ENCODE peak calls at places on chromosome 22, in nine cellular contexts. A is mammary epithelial cell, E is fibroblast of lung, C is H9, I is SK-N-SH, Q is neuronal stem cell, U is GM23248, K is MM.1S, O is IMR-90. H is an unnamed sample.

GRCh38 chr22:24001314-24001713 is 3.9 kb downstream of the GSTT4 start:
- DNase-seq in A (no peak), E (no peak), C (peak), I (peak), Q (no peak), U (no peak), K (no peak), O (no peak), H (no peak)

GRCh38 chr22:21762712-21763581 is 27.4 kb upstream of the YPEL1 start:
- DNase-seq in A (peak), E (no peak), C (no peak), I (no peak), Q (no peak), U (no peak), K (no peak), O (no peak), H (no peak)

GRCh38 chr22:50139843-50140415 is 30.6 kb upstream of the PANX2 start:
- DNase-seq in A (peak), E (no peak), C (no peak), I (no peak), Q (no peak), U (no peak), K (peak), O (no peak), H (no peak)

GRCh38 chr22:43293661-43294392 is 49.3 kb downstream of the SCUBE1 start:
- DNase-seq in A (no peak), E (peak), C (no peak), I (no peak), Q (no peak), U (peak), K (no peak), O (peak), H (peak)

GRCh38 chr22:45689195-45689594 is 17.6 kb downstream of the ATXN10 start:
- DNase-seq in A (no peak), E (no peak), C (no peak), I (no peak), Q (no peak), U (no peak), K (no peak), O (no peak), H (no peak)

GRCh38 chr22:21567456-21568206 is at the start of gene UBE2L3:
- DNase-seq in A (peak), E (peak), C (peak), I (peak), Q (peak), U (peak), K (peak), O (peak), H (peak)

GRCh38 chr22:40462195-40462988 is 92.0 kb downstream of the SGSM3 start:
- DNase-seq in A (no peak), E (no peak), C (no peak), I (no peak), Q (no peak), U (no peak), K (no peak), O (no peak), H (no peak)

GRCh38 chr22:31488346-31488883 is 1.2 kb downstream of the EIF4ENIF1 start:
- DNase-seq in A (no peak), E (no peak), C (no peak), I (no peak), Q (no peak), U (peak), K (peak), O (no peak), H (no peak)

GRCh38 chr22:36368359-36368983 is 19.3 kb downstream of the MYH9 start:
- DNase-seq in A (peak), E (peak), C (peak), I (peak), Q (peak), U (peak), K (no peak), O (peak), H (peak)

GRCh38 chr22:37684803-37685615 is 1.1 kb upstream of the NOL12 start:
- DNase-seq in A (peak), E (no peak), C (no peak), I (no peak), Q (no peak), U (no peak), K (peak), O (no peak), H (no peak)

GRCh38 chr22:37692627-37693285 is 4.1 kb upstream of the TRIOBP start:
- DNase-seq in A (no peak), E (no peak), C (no peak), I (no peak), Q (no peak), U (no peak), K (no peak), O (no peak), H (no peak)

GRCh38 chr22:37686002-37686982 is at the start of gene NOL12:
- DNase-seq in A (peak), E (peak), C (peak), I (peak), Q (peak), U (peak), K (peak), O (peak), H (peak)

GRCh38 chr22:37690901-37691504 is 4.9 kb downstream of the NOL12 start:
- DNase-seq in A (peak), E (no peak), C (no peak), I (no peak), Q (no peak), U (no peak), K (no peak), O (no peak), H (no peak)

DNA sequence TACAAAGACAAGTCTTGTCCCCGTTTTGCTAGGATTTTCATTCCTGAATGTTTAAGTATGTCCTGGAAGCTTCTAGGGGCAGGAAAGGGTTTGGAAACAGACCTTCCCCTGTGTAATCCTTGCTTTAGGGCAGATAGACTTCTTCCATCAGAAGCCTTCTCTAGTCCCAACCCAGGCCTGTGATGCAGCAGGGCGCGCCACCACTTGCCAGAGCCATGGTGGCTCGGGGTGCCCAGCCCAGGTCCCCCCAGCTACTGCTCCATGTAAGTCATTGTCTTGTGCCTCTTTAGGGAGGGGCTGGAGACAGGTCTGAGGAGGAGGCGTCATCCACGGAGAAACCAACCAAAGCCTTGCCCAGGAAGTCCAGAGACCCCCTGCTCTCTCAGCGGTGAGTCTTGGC is 4.3 kb downstream of the NOL12 start:
- DNase-seq in A (peak), E (no peak), C (no peak), I (no peak), Q (no peak), U (no peak), K (no peak), O (no peak), H (no peak)
- H2AFZ ChIP-seq in A (no peak), E (no peak), C (no peak), I (no peak), Q (no peak), U (no peak), K (no peak), O (no peak), H (no peak)

GRCh38 chr22:28628766-28629165 is 50.9 kb downstream of the TTC28 start:
- DNase-seq in A (no peak), E (no peak), C (no peak), I (no peak), Q (no peak), U (no peak), K (no peak), O (no peak), H (no peak)
- H2AFZ ChIP-seq in A (no peak), E (no peak), C (no peak), I (no peak), Q (no peak), U (no peak), K (no peak), O (no peak), H (no peak)

GRCh38 chr22:33918676-33919590 is 1.3 kb downstream of the LARGE1 start:
- DNase-seq in A (no peak), E (peak), C (no peak), I (no peak), Q (no peak), U (peak), K (no peak), O (peak), H (no peak)
- H2AFZ ChIP-seq in A (peak), E (peak), C (no peak), I (peak), Q (peak), U (peak), K (peak), O (peak), H (no peak)

DNA sequence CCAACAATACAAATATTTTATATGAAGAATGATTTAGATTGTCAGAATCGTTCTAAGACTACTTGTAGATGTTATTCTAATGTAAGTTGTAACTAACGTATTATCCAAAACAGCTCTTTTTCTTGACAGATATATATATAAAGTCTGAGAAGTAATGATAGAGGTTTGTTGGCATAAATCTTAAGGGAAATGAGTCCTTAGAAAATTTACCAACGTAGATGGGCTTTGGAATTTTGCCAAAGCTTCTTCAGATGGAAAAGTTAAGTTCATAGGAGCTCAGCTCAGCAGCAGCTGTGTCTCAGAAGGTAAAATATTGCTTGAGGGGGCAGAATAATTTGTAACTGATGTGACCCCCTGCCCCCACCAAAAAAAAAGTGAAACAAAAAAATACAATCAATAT is 66.7 kb downstream of the BID start:
- DNase-seq in A (no peak), E (peak), C (no peak), I (no peak), Q (no peak), U (peak), K (no peak), O (no peak), H (peak)
- H2AFZ ChIP-seq in A (no peak), E (no peak), C (no peak), I (peak), Q (no peak), U (peak), K (no peak), O (no peak), H (no peak)

DNA sequence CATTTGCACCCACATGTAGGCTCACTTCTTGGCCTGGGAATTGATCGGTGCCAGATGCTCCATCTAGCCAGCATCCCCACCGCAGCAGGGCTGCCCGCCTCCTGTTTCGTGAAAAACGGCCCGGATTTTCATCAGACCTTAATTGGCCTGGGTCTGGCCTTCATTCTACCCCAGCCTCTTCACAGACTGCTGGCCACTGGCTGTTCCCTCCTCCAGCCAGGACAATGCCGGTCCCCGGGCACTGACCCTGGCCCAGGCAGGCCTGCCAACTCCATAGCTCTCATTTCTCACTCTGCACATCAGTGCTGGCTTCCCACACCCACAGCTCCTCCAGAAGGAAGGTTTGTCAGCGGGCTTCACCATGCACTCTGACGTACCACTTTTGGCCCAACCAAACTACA is 27.9 kb downstream of the TIMP3 start:
- DNase-seq in A (no peak), E (no peak), C (no peak), I (no peak), Q (no peak), U (no peak), K (no peak), O (no peak), H (no peak)
- H2AFZ ChIP-seq in A (no peak), E (no peak), C (no peak), I (no peak), Q (no peak), U (no peak), K (no peak), O (no peak), H (no peak)

GRCh38 chr22:41772198-41772597 is 28.3 kb upstream of the CCDC134 start:
- DNase-seq in A (peak), E (no peak), C (no peak), I (no peak), Q (no peak), U (no peak), K (no peak), O (no peak), H (no peak)

GRCh38 chr22:41770715-41771452 is 29.6 kb upstream of the CCDC134 start:
- DNase-seq in A (peak), E (no peak), C (no peak), I (no peak), Q (no peak), U (peak), K (no peak), O (no peak), H (no peak)

GRCh38 chr22:41775338-41775737 is 25.1 kb upstream of the CCDC134 start:
- DNase-seq in A (no peak), E (no peak), C (no peak), I (no peak), Q (no peak), U (no peak), K (no peak), O (no peak), H (no peak)

GRCh38 chr22:41775976-41776375 is 24.5 kb upstream of the CCDC134 start:
- DNase-seq in A (no peak), E (no peak), C (no peak), I (no peak), Q (no peak), U (no peak), K (no peak), O (no peak), H (no peak)

DNA sequence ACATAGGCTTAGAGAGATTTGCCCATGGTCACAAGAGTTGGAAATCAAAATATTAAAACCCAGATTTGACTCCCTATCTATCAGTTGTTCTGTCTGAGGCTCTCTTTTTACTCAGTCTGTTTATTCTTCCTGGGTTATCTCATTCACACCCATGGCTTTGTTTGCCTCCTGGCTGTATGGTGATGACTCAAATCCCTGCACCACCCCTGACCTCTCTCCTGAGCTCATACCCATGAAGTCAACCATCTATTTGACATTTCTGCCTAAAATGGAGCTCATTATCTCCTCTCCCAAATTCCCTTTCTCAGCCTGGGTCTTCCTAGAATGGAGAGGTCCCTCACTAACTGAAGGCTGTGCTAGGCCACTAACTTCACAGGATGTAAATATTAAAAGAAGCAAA is 27.8 kb upstream of the CCDC134 start:
- DNase-seq in A (peak), E (no peak), C (no peak), I (no peak), Q (no peak), U (peak), K (no peak), O (peak), H (no peak)
- H2AFZ ChIP-seq in A (no peak), E (no peak), C (no peak), I (no peak), Q (no peak), U (no peak), K (no peak), O (no peak), H (no peak)